ENCODE peak calls at places on chromosome 15, in ten cellular contexts. E is lower lobe of right lung, X is Calu3, K is neural crest cell, Q is cardiac fibroblast, V is transverse colon, I is HFF-Myc, C is astrocyte, M is omental fat pad, L is osteoblast. Z is an unnamed sample.

GRCh38 chr15:25238126-25238525 is 200.7 kb downstream of the UBE3A start:
- DNase-seq in E (peak; percentile 11), X (no peak), K (no peak), Q (no peak), V (no peak), I (no peak), C (no peak), M (no peak), L (no peak), Z (no peak)

GRCh38 chr15:26864664-26865191 is 2.1 kb upstream of the GABRA5 start:
- DNase-seq in E (no peak), X (no peak), K (peak; percentile 44), Q (peak; percentile 42), V (no peak), I (peak; percentile 9), C (peak; percentile 22), M (no peak), L (peak; percentile 96), Z (no peak)

GRCh38 chr15:40338921-40339620 is 1.7 kb downstream of the CCDC9B start:
- DNase-seq in E (no peak), X (peak; percentile 87), K (no peak), Q (peak; percentile 72), V (peak; percentile 35), I (no peak), C (peak; percentile 91), M (no peak), L (peak; percentile 97), Z (no peak)

GRCh38 chr15:52786436-52787122 is 3.6 kb downstream of the ONECUT1 start:
- DNase-seq in E (no peak), X (no peak), K (peak; percentile 31), Q (no peak), V (no peak), I (no peak), C (no peak), M (no peak), L (peak; percentile 89), Z (no peak)

GRCh38 chr15:58232273-58233065 is 94.3 kb downstream of the AQP9 start:
- DNase-seq in E (no peak), X (no peak), K (no peak), Q (no peak), V (no peak), I (no peak), C (no peak), M (no peak), L (no peak), Z (no peak)

GRCh38 chr15:36313881-36314280 is 265.5 kb upstream of the CDIN1 start:
- DNase-seq in E (no peak), X (no peak), K (no peak), Q (no peak), V (no peak), I (no peak), C (no peak), M (no peak), L (no peak), Z (no peak)

GRCh38 chr15:28113426-28114113 is 14.5 kb upstream of the OCA2 start:
- DNase-seq in E (no peak), X (no peak), K (no peak), Q (no peak), V (no peak), I (no peak), C (no peak), M (no peak), L (peak; percentile 73), Z (peak; percentile 72)

GRCh38 chr15:31397851-31398661 is 71.4 kb downstream of the KLF13 start:
- DNase-seq in E (no peak), X (no peak), K (no peak), Q (no peak), V (no peak), I (no peak), C (no peak), M (no peak), L (no peak), Z (no peak)

GRCh38 chr15:57323806-57324589 is 52.3 kb upstream of the CGNL1 start:
- DNase-seq in E (no peak), X (no peak), K (no peak), Q (peak; percentile 18), V (peak; percentile 84), I (peak; percentile 45), C (peak; percentile 50), M (no peak), L (peak; percentile 84), Z (no peak)

GRCh38 chr15:51869074-51869425 is 39.6 kb downstream of the TMOD3 start:
- DNase-seq in E (no peak), X (peak; percentile 3), K (no peak), Q (peak; percentile 69), V (peak; percentile 67), I (no peak), C (peak; percentile 84), M (no peak), L (no peak), Z (no peak)

GRCh38 chr15:71440479-71441071 is 325.3 kb downstream of the THSD4 start:
- DNase-seq in E (no peak), X (no peak), K (no peak), Q (peak; percentile 84), V (no peak), I (peak; percentile 58), C (peak; percentile 57), M (no peak), L (peak; percentile 59), Z (no peak)

GRCh38 chr15:99999282-100000070 is 266.2 kb upstream of the LYSMD4 start:
- DNase-seq in E (no peak), X (no peak), K (no peak), Q (no peak), V (peak; percentile 0), I (no peak), C (no peak), M (no peak), L (no peak), Z (no peak)

GRCh38 chr15:37101634-37102314 is 1.4 kb upstream of the MEIS2 start:
- DNase-seq in E (peak; percentile 74), X (peak; percentile 77), K (peak; percentile 73), Q (peak; percentile 90), V (peak; percentile 57), I (no peak), C (peak; percentile 74), M (no peak), L (peak; percentile 97), Z (peak; percentile 91)

GRCh38 chr15:57545995-57546394 is 45.7 kb upstream of the MYZAP start:
- DNase-seq in E (no peak), X (no peak), K (no peak), Q (no peak), V (no peak), I (no peak), C (no peak), M (no peak), L (peak; percentile 58), Z (no peak)

GRCh38 chr15:27853624-27854455 is 245.3 kb downstream of the OCA2 start:
- DNase-seq in E (no peak), X (no peak), K (no peak), Q (no peak), V (no peak), I (no peak), C (no peak), M (no peak), L (no peak), Z (peak; percentile 81)

GRCh38 chr15:64246364-64247189 is 83.8 kb upstream of the PPIB start:
- DNase-seq in E (no peak), X (peak; percentile 46), K (no peak), Q (peak; percentile 81), V (no peak), I (peak; percentile 88), C (peak; percentile 94), M (peak; percentile 33), L (peak; percentile 17), Z (no peak)

GRCh38 chr15:22979069-22979698 is 984 bp downstream of the CYFIP1 start:
- DNase-seq in E (peak; percentile 77), X (peak; percentile 25), K (peak; percentile 50), Q (peak; percentile 55), V (peak; percentile 80), I (no peak), C (peak; percentile 40), M (no peak), L (peak; percentile 90), Z (no peak)
- TF ChIP-seq CTCF in E (no peak), X (no peak), K (no peak), Q (no peak), V (no peak), I (no peak), C (no peak), M (no peak), L (no peak), Z (no peak)

DNA sequence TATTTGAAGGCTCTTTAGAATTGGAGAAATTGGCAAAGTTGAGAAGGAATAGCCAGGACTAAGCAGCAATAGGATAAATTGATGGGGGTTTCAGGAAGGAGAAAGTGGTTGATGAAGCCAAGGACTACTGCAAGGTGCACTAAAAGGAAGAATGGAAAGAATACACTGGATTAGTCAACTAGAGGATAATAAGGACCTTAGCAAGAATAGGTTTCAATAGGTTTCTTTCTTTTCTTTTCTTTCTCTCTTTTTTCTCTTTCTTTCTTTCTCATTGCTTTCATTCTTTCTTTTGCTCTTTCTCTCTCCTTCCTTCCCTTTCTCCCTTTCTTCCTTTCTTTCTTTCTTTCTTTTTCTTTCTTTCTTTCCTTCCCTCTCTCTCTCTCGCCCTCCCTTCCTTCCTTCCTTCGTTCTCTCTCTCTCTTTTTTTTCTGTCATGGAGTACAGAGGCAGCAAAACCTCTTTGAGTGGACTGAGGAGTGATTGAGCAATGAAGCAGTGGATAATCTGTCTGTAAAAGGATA is 234.4 kb upstream of the TMC3 start:
- DNase-seq in E (no peak), X (no peak), K (no peak), Q (no peak), V (no peak), I (no peak), C (no peak), M (no peak), L (no peak), Z (no peak)
- TF ChIP-seq CTCF in E (no peak), X (no peak), K (no peak), Q (no peak), V (no peak), I (no peak), C (no peak), M (no peak), L (no peak), Z (no peak)

DNA sequence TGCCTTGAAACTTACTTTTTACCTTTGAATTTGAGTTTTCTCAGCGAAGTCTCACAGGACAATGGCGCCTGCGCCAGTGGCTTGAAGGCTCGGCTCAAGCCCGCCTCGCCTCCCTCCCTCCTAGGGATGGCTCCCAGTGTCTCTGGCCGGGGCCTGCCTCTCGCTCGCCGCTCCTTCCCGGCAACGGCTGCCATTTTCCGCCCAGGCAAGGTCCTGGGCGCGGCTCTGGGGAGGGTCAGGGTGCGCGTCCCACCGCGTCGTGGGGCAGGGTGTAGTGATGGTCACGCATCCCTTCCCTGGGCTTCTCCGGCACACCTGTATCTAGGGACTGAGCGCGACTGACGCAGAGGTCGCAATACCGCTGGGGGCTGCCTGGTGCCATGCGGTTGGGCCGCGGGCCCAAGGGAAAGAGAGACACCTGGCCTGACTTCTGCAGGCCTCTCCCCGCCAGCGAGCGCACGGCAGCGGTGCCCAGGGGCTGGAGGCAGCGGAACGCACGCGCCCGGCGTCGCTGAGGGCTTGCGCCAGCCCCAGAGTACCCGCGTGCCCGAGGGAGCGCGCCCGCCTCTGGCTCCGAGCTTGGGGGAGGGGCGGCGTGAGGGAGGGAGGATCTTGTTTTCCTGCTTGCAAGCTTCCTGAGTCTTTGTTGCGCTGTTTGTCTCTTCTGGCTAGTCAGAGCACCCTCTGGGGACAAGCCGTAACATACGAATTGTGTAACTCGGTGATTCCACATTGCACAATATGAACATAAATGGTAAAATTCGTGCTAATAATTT is 20.7 kb upstream of the FEM1B start:
- DNase-seq in E (peak; percentile 93), X (peak; percentile 93), K (peak; percentile 89), Q (peak; percentile 96), V (peak; percentile 89), I (no peak), C (peak; percentile 52), M (peak; percentile 82), L (peak; percentile 93), Z (peak; percentile 91)
- TF ChIP-seq CTCF in E (no peak), X (no peak), K (no peak), Q (no peak), V (no peak), I (no peak), C (no peak), M (no peak), L (no peak), Z (no peak)

GRCh38 chr15:74783808-74784175 is 1.9 kb downstream of the CSK start:
- DNase-seq in E (no peak), X (no peak), K (no peak), Q (no peak), V (no peak), I (no peak), C (no peak), M (no peak), L (no peak), Z (no peak)
- TF ChIP-seq CTCF in E (no peak), X (no peak), K (no peak), Q (no peak), V (no peak), I (no peak), C (no peak), M (no peak), L (no peak), Z (no peak)

Z was measured in osteocyte.